ENCODE peak calls at places on chromosomes 5 and 9, in ten cellular contexts. One of them, this sample, is unnamed.

GRCh38 chr5:134526483-134527155 is 1.1 kb downstream of the JADE2 start:
- DNase-seq in GM12865: peak
- DNase-seq in brain microvascular endothelial cell: no peak
- DNase-seq in lung: peak
- DNase-seq in lower leg skin: peak
- DNase-seq in SK-N-SH: peak
- DNase-seq in cardiac fibroblast: peak
- DNase-seq in suprapubic skin: peak
- DNase-seq in A549: no peak
- DNase-seq in PC-9: peak
- DNase-seq in this sample: peak

GRCh38 chr9:26462213-26462612 is 430.4 kb downstream of the CAAP1 start:
- DNase-seq in lung: no peak
- DNase-seq in GM12865: no peak
- DNase-seq in cardiac fibroblast: peak
- DNase-seq in PC-9: no peak
- DNase-seq in A549: no peak
- DNase-seq in suprapubic skin: no peak
- DNase-seq in brain microvascular endothelial cell: no peak
- DNase-seq in SK-N-SH: no peak
- DNase-seq in lower leg skin: no peak
- DNase-seq in this sample: no peak

GRCh38 chr9:31272456-31273295 is 1111.8 kb upstream of the ACO1 start:
- DNase-seq in GM12865: no peak
- DNase-seq in brain microvascular endothelial cell: no peak
- DNase-seq in lung: no peak
- DNase-seq in lower leg skin: no peak
- DNase-seq in cardiac fibroblast: no peak
- DNase-seq in SK-N-SH: no peak
- DNase-seq in A549: no peak
- DNase-seq in PC-9: peak
- DNase-seq in suprapubic skin: no peak
- DNase-seq in this sample: peak

GRCh38 chr5:93990504-93991085 is 249.2 kb upstream of the POU5F2 start:
- DNase-seq in SK-N-SH: peak
- DNase-seq in lower leg skin: no peak
- DNase-seq in lung: no peak
- DNase-seq in GM12865: no peak
- DNase-seq in suprapubic skin: no peak
- DNase-seq in cardiac fibroblast: peak
- DNase-seq in A549: no peak
- DNase-seq in brain microvascular endothelial cell: no peak
- DNase-seq in PC-9: no peak
- DNase-seq in this sample: no peak

GRCh38 chr5:126052791-126053190 is 370.4 kb upstream of the GRAMD2B start:
- DNase-seq in lung: no peak
- DNase-seq in PC-9: no peak
- DNase-seq in lower leg skin: no peak
- DNase-seq in brain microvascular endothelial cell: no peak
- DNase-seq in GM12865: no peak
- DNase-seq in A549: no peak
- DNase-seq in suprapubic skin: no peak
- DNase-seq in SK-N-SH: no peak
- DNase-seq in cardiac fibroblast: no peak
- DNase-seq in this sample: no peak

GRCh38 chr5:93192107-93192506 is 388.9 kb downstream of the NR2F1-AS1 start:
- DNase-seq in PC-9: no peak
- DNase-seq in SK-N-SH: no peak
- DNase-seq in lower leg skin: no peak
- DNase-seq in lung: no peak
- DNase-seq in suprapubic skin: no peak
- DNase-seq in cardiac fibroblast: peak
- DNase-seq in GM12865: no peak
- DNase-seq in A549: peak
- DNase-seq in brain microvascular endothelial cell: peak
- DNase-seq in this sample: no peak

GRCh38 chr5:178350361-178351220 is 118.0 kb upstream of the PHYKPL start:
- DNase-seq in brain microvascular endothelial cell: no peak
- DNase-seq in suprapubic skin: no peak
- DNase-seq in cardiac fibroblast: no peak
- DNase-seq in A549: no peak
- DNase-seq in GM12865: no peak
- DNase-seq in lower leg skin: no peak
- DNase-seq in SK-N-SH: peak
- DNase-seq in lung: no peak
- DNase-seq in PC-9: no peak
- DNase-seq in this sample: no peak

GRCh38 chr9:81431662-81432061 is 257.7 kb downstream of the TLE1 start:
- DNase-seq in SK-N-SH: no peak
- DNase-seq in cardiac fibroblast: peak
- DNase-seq in lung: no peak
- DNase-seq in GM12865: no peak
- DNase-seq in suprapubic skin: no peak
- DNase-seq in PC-9: no peak
- DNase-seq in brain microvascular endothelial cell: peak
- DNase-seq in A549: no peak
- DNase-seq in lower leg skin: no peak
- DNase-seq in this sample: no peak

GRCh38 chr9:37215456-37216229 is 95.3 kb downstream of the ZCCHC7 start:
- DNase-seq in SK-N-SH: no peak
- DNase-seq in PC-9: no peak
- DNase-seq in lower leg skin: no peak
- DNase-seq in A549: no peak
- DNase-seq in cardiac fibroblast: peak
- DNase-seq in GM12865: no peak
- DNase-seq in brain microvascular endothelial cell: no peak
- DNase-seq in lung: no peak
- DNase-seq in suprapubic skin: no peak
- DNase-seq in this sample: no peak

GRCh38 chr9:36597412-36598178 is 24.9 kb downstream of the MELK start:
- DNase-seq in lower leg skin: no peak
- DNase-seq in SK-N-SH: peak
- DNase-seq in cardiac fibroblast: peak
- DNase-seq in suprapubic skin: no peak
- DNase-seq in GM12865: peak
- DNase-seq in brain microvascular endothelial cell: peak
- DNase-seq in A549: peak
- DNase-seq in PC-9: no peak
- DNase-seq in lung: no peak
- DNase-seq in this sample: peak

GRCh38 chr9:2116073-2116472 is 100.9 kb downstream of the SMARCA2 start:
- DNase-seq in SK-N-SH: peak
- DNase-seq in cardiac fibroblast: peak
- DNase-seq in A549: peak
- DNase-seq in GM12865: peak
- DNase-seq in lower leg skin: no peak
- DNase-seq in brain microvascular endothelial cell: peak
- DNase-seq in suprapubic skin: no peak
- DNase-seq in lung: no peak
- DNase-seq in PC-9: no peak
- DNase-seq in this sample: peak

GRCh38 chr9:118059520-118060278 is 355.5 kb downstream of the TLR4 start:
- DNase-seq in GM12865: peak
- DNase-seq in lung: no peak
- DNase-seq in lower leg skin: no peak
- DNase-seq in A549: peak
- DNase-seq in PC-9: peak
- DNase-seq in SK-N-SH: no peak
- DNase-seq in cardiac fibroblast: peak
- DNase-seq in brain microvascular endothelial cell: peak
- DNase-seq in suprapubic skin: no peak
- DNase-seq in this sample: peak

DNA sequence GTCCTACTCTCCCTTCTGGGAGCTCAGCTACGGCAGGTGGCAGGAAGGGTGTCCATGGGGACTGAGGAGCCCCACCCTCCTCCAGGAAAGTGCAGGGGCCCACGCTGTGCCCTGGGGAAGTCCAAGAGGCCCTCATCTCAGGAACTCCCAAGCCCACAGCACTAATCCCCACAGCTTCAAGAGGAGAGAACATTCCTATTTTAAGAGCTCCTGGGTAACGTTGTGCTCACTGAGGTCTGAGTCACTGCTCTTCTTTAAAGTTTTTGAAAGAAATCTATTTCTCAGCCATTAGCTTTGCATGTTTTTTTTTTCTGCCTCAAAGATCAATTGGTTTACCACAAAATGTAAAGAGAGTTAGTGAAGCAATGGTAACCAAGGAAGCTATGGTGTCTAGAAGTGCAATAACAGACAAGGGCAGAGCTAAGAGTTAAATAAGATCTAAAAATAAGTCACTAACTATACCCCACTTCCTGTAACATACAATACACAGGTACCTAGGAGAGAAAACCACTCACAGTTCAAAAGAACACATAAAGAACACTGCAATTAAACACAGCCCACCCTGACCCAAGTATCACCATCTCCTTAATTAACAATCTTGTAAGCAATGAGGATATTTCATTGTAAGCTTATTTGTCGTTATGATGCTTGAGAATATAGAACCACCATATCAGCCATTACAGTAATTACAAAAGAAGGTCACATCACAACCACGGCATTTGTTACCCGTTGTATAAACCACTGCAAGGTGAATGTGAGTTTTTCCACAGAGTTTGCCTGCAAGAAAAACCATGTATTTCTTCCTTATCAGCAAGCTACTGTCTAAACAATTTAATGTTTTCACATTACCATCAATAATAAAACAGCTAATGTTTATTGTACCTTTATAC is 382.3 kb upstream of the SLC30A5 start:
- DNase-seq in brain microvascular endothelial cell: no peak
- DNase-seq in PC-9: no peak
- DNase-seq in suprapubic skin: no peak
- DNase-seq in lower leg skin: no peak
- DNase-seq in GM12865: peak
- DNase-seq in lung: no peak
- DNase-seq in SK-N-SH: no peak
- DNase-seq in cardiac fibroblast: no peak
- DNase-seq in A549: no peak
- DNase-seq in this sample: no peak
- H3K4me3 ChIP-seq in brain microvascular endothelial cell: no peak
- H3K4me3 ChIP-seq in PC-9: no peak
- H3K4me3 ChIP-seq in suprapubic skin: no peak
- H3K4me3 ChIP-seq in lower leg skin: no peak
- H3K4me3 ChIP-seq in GM12865: peak
- H3K4me3 ChIP-seq in lung: no peak
- H3K4me3 ChIP-seq in SK-N-SH: no peak
- H3K4me3 ChIP-seq in cardiac fibroblast: no peak
- H3K4me3 ChIP-seq in A549: no peak
- H3K4me3 ChIP-seq in this sample: no peak

GRCh38 chr5:82107277-82107676 is 135.5 kb downstream of the ATG10 start:
- DNase-seq in brain microvascular endothelial cell: no peak
- DNase-seq in lung: no peak
- DNase-seq in A549: peak
- DNase-seq in cardiac fibroblast: peak
- DNase-seq in lower leg skin: no peak
- DNase-seq in GM12865: peak
- DNase-seq in suprapubic skin: no peak
- DNase-seq in PC-9: no peak
- DNase-seq in SK-N-SH: no peak
- DNase-seq in this sample: no peak
- TF ChIP-seq CTCF in brain microvascular endothelial cell: peak
- TF ChIP-seq CTCF in lung: no peak
- TF ChIP-seq CTCF in A549: peak
- TF ChIP-seq CTCF in cardiac fibroblast: peak
- TF ChIP-seq CTCF in lower leg skin: no peak
- TF ChIP-seq CTCF in GM12865: peak
- TF ChIP-seq CTCF in suprapubic skin: no peak
- TF ChIP-seq CTCF in PC-9: peak
- TF ChIP-seq CTCF in SK-N-SH: peak
- TF ChIP-seq CTCF in this sample: peak

GRCh38 chr9:120874861-120875565 is 2.0 kb downstream of the PHF19 start:
- DNase-seq in lower leg skin: no peak
- DNase-seq in SK-N-SH: peak
- DNase-seq in A549: no peak
- DNase-seq in brain microvascular endothelial cell: no peak
- DNase-seq in suprapubic skin: no peak
- DNase-seq in GM12865: no peak
- DNase-seq in lung: no peak
- DNase-seq in PC-9: no peak
- DNase-seq in cardiac fibroblast: no peak
- DNase-seq in this sample: no peak

GRCh38 chr9:120876842-120877240 is at the start of gene PHF19:
- DNase-seq in GM12865: no peak
- DNase-seq in cardiac fibroblast: peak
- DNase-seq in A549: peak
- DNase-seq in PC-9: peak
- DNase-seq in SK-N-SH: no peak
- DNase-seq in lung: no peak
- DNase-seq in lower leg skin: no peak
- DNase-seq in brain microvascular endothelial cell: no peak
- DNase-seq in suprapubic skin: no peak
- DNase-seq in this sample: no peak

GRCh38 chr9:120875954-120876841 is 790 bp downstream of the PHF19 start:
- DNase-seq in A549: peak
- DNase-seq in suprapubic skin: peak
- DNase-seq in GM12865: peak
- DNase-seq in brain microvascular endothelial cell: peak
- DNase-seq in cardiac fibroblast: peak
- DNase-seq in lower leg skin: peak
- DNase-seq in PC-9: peak
- DNase-seq in lung: peak
- DNase-seq in SK-N-SH: peak
- DNase-seq in this sample: peak

GRCh38 chr9:120874226-120874839 is 2.7 kb downstream of the PHF19 start:
- DNase-seq in A549: no peak
- DNase-seq in lower leg skin: peak
- DNase-seq in brain microvascular endothelial cell: no peak
- DNase-seq in GM12865: no peak
- DNase-seq in lung: no peak
- DNase-seq in PC-9: no peak
- DNase-seq in cardiac fibroblast: no peak
- DNase-seq in SK-N-SH: no peak
- DNase-seq in suprapubic skin: no peak
- DNase-seq in this sample: no peak

GRCh38 chr9:120875643-120875953 is 1.4 kb downstream of the PHF19 start:
- DNase-seq in cardiac fibroblast: no peak
- DNase-seq in GM12865: no peak
- DNase-seq in lung: no peak
- DNase-seq in suprapubic skin: no peak
- DNase-seq in A549: no peak
- DNase-seq in lower leg skin: no peak
- DNase-seq in brain microvascular endothelial cell: no peak
- DNase-seq in PC-9: no peak
- DNase-seq in SK-N-SH: peak
- DNase-seq in this sample: no peak
- H3K4me3 ChIP-seq in cardiac fibroblast: peak
- H3K4me3 ChIP-seq in GM12865: peak
- H3K4me3 ChIP-seq in lung: no peak
- H3K4me3 ChIP-seq in suprapubic skin: peak
- H3K4me3 ChIP-seq in A549: peak
- H3K4me3 ChIP-seq in lower leg skin: peak
- H3K4me3 ChIP-seq in brain microvascular endothelial cell: peak
- H3K4me3 ChIP-seq in PC-9: peak
- H3K4me3 ChIP-seq in SK-N-SH: peak
- H3K4me3 ChIP-seq in this sample: peak

DNA sequence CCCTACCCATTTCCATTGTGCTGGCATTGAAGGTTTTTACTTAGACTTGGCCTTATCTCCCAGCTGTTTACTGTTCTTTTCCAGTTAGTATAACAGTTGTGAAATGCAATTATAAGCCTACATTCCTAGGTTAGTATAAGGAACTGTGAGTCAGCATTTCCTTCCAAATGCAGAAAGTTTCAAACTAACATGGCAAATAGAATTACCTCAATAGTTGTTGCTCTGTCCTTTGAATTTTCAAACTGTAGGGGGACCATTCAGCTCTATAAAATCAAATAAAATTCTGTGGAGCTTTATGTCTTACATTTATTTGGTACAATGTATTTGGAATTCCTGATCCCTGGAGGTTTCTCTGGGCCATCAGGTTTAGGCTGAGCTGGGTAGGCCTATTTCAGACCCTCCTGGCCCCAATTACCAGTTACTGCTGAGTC is 47.2 kb downstream of the ARHGEF28 start:
- DNase-seq in cardiac fibroblast: peak
- DNase-seq in suprapubic skin: no peak
- DNase-seq in SK-N-SH: no peak
- DNase-seq in A549: peak
- DNase-seq in brain microvascular endothelial cell: peak
- DNase-seq in PC-9: no peak
- DNase-seq in GM12865: no peak
- DNase-seq in lower leg skin: no peak
- DNase-seq in lung: no peak
- DNase-seq in this sample: peak
- TF ChIP-seq CTCF in cardiac fibroblast: peak
- TF ChIP-seq CTCF in suprapubic skin: no peak
- TF ChIP-seq CTCF in SK-N-SH: no peak
- TF ChIP-seq CTCF in A549: no peak
- TF ChIP-seq CTCF in brain microvascular endothelial cell: peak
- TF ChIP-seq CTCF in PC-9: no peak
- TF ChIP-seq CTCF in GM12865: no peak
- TF ChIP-seq CTCF in lower leg skin: no peak
- TF ChIP-seq CTCF in lung: no peak
- TF ChIP-seq CTCF in this sample: no peak